ENCODE peak calls at places on chromosomes 6 and 20, in eight cellular contexts. One of them, this sample, is unnamed.

GRCh38 chr6:86511962-86512361 is 425.4 kb upstream of the HTR1E start:
- DNase-seq in A549: no peak
- DNase-seq in GM12878: no peak
- DNase-seq in tibial nerve: no peak
- DNase-seq in SK-N-SH: no peak
- DNase-seq in transverse colon: no peak
- DNase-seq in stomach: no peak
- DNase-seq in ovary: no peak
- DNase-seq in this sample: no peak

GRCh38 chr6:4858194-4859028 is 82.2 kb downstream of the CDYL start:
- DNase-seq in A549: no peak
- DNase-seq in GM12878: no peak
- DNase-seq in ovary: no peak
- DNase-seq in tibial nerve: no peak
- DNase-seq in transverse colon: no peak
- DNase-seq in SK-N-SH: no peak
- DNase-seq in stomach: no peak
- DNase-seq in this sample: no peak

GRCh38 chr20:30816182-30816645 is 441.2 kb upstream of the DEFB115 start:
- DNase-seq in GM12878: no peak
- DNase-seq in ovary: no peak
- DNase-seq in A549: no peak
- DNase-seq in transverse colon: no peak
- DNase-seq in SK-N-SH: peak
- DNase-seq in stomach: no peak
- DNase-seq in tibial nerve: no peak
- DNase-seq in this sample: peak

GRCh38 chr6:141851063-141851462 is 281.7 kb upstream of the GJE1 start:
- DNase-seq in stomach: no peak
- DNase-seq in SK-N-SH: no peak
- DNase-seq in GM12878: no peak
- DNase-seq in ovary: no peak
- DNase-seq in tibial nerve: no peak
- DNase-seq in A549: no peak
- DNase-seq in transverse colon: no peak
- DNase-seq in this sample: no peak

GRCh38 chr6:30037182-30037788 is 23.8 kb upstream of the POLR1H start:
- DNase-seq in tibial nerve: no peak
- DNase-seq in transverse colon: no peak
- DNase-seq in GM12878: no peak
- DNase-seq in ovary: no peak
- DNase-seq in A549: peak
- DNase-seq in stomach: no peak
- DNase-seq in SK-N-SH: peak
- DNase-seq in this sample: no peak

GRCh38 chr6:159874475-159874874 is 16.3 kb upstream of the MAS1 start:
- DNase-seq in ovary: peak
- DNase-seq in SK-N-SH: no peak
- DNase-seq in tibial nerve: no peak
- DNase-seq in GM12878: no peak
- DNase-seq in A549: no peak
- DNase-seq in stomach: peak
- DNase-seq in transverse colon: no peak
- DNase-seq in this sample: no peak

GRCh38 chr6:166910601-166911000 is 45.7 kb downstream of the RNASET2 start:
- DNase-seq in transverse colon: no peak
- DNase-seq in ovary: no peak
- DNase-seq in GM12878: no peak
- DNase-seq in tibial nerve: no peak
- DNase-seq in SK-N-SH: no peak
- DNase-seq in A549: no peak
- DNase-seq in stomach: no peak
- DNase-seq in this sample: no peak

GRCh38 chr6:134035823-134036296 is 16.6 kb downstream of the SLC2A12 start:
- DNase-seq in A549: peak
- DNase-seq in GM12878: peak
- DNase-seq in ovary: no peak
- DNase-seq in stomach: peak
- DNase-seq in SK-N-SH: no peak
- DNase-seq in transverse colon: peak
- DNase-seq in tibial nerve: no peak
- DNase-seq in this sample: no peak

GRCh38 chr6:33716379-33716778 is 4.9 kb upstream of the UQCC2 start:
- DNase-seq in stomach: peak
- DNase-seq in ovary: no peak
- DNase-seq in GM12878: no peak
- DNase-seq in tibial nerve: no peak
- DNase-seq in SK-N-SH: no peak
- DNase-seq in transverse colon: no peak
- DNase-seq in A549: no peak
- DNase-seq in this sample: no peak

GRCh38 chr20:49236301-49236700 is 17.1 kb downstream of the DDX27 start:
- DNase-seq in stomach: no peak
- DNase-seq in transverse colon: no peak
- DNase-seq in ovary: no peak
- DNase-seq in SK-N-SH: no peak
- DNase-seq in A549: no peak
- DNase-seq in tibial nerve: no peak
- DNase-seq in GM12878: no peak
- DNase-seq in this sample: no peak

GRCh38 chr6:19538086-19538485 is 299.1 kb upstream of the ID4 start:
- DNase-seq in tibial nerve: no peak
- DNase-seq in SK-N-SH: no peak
- DNase-seq in ovary: no peak
- DNase-seq in transverse colon: peak
- DNase-seq in stomach: peak
- DNase-seq in A549: no peak
- DNase-seq in GM12878: no peak
- DNase-seq in this sample: peak

GRCh38 chr20:5996765-5997164 is 46.3 kb downstream of the MCM8 start:
- DNase-seq in GM12878: peak
- DNase-seq in tibial nerve: no peak
- DNase-seq in transverse colon: peak
- DNase-seq in A549: no peak
- DNase-seq in SK-N-SH: no peak
- DNase-seq in ovary: no peak
- DNase-seq in stomach: no peak
- DNase-seq in this sample: no peak

GRCh38 chr6:52536424-52536916 is 40.4 kb downstream of the TRAM2 start:
- DNase-seq in GM12878: peak
- DNase-seq in tibial nerve: no peak
- DNase-seq in stomach: no peak
- DNase-seq in ovary: no peak
- DNase-seq in A549: no peak
- DNase-seq in transverse colon: peak
- DNase-seq in SK-N-SH: no peak
- DNase-seq in this sample: no peak

GRCh38 chr6:89260832-89261231 is 43.7 kb upstream of the GABRR1 start:
- DNase-seq in GM12878: no peak
- DNase-seq in tibial nerve: no peak
- DNase-seq in A549: no peak
- DNase-seq in stomach: no peak
- DNase-seq in ovary: no peak
- DNase-seq in transverse colon: no peak
- DNase-seq in SK-N-SH: peak
- DNase-seq in this sample: no peak

GRCh38 chr6:337782-338464 is 45.6 kb downstream of the DUSP22 start:
- DNase-seq in GM12878: no peak
- DNase-seq in SK-N-SH: no peak
- DNase-seq in stomach: no peak
- DNase-seq in transverse colon: no peak
- DNase-seq in ovary: no peak
- DNase-seq in A549: no peak
- DNase-seq in tibial nerve: no peak
- DNase-seq in this sample: no peak

GRCh38 chr20:33624399-33624798 is 37.7 kb upstream of the C20orf144 start:
- DNase-seq in GM12878: no peak
- DNase-seq in A549: no peak
- DNase-seq in transverse colon: no peak
- DNase-seq in stomach: no peak
- DNase-seq in SK-N-SH: no peak
- DNase-seq in tibial nerve: no peak
- DNase-seq in ovary: no peak
- DNase-seq in this sample: no peak

DNA sequence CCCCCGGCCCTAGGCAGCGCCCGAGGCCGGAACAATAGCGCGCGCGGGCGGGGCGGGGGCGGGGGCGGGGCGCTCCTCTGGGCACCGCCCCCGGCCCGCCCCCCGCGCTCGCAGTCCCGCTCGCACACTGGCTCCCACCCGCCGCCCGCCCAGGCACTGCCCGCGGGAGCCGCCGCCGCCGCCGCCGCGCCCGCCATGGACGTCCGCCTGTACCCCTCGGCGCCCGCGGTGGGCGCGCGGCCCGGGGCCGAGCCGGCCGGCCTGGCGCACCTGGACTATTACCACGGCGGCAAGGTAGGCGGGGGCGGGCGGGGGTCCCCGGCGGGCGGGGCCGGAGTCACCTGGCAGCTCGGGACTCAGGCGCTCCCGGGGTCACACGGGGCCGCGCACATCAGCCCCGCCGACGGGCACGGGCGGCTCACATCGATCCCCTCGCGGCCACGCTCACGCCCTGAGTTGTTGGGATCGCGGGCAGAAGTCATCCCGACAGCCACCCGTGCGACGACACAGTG is at the start of gene TOX2:
- DNase-seq in GM12878: no peak
- DNase-seq in A549: peak
- DNase-seq in transverse colon: peak
- DNase-seq in tibial nerve: no peak
- DNase-seq in stomach: no peak
- DNase-seq in ovary: no peak
- DNase-seq in SK-N-SH: peak
- DNase-seq in this sample: no peak
- TF ChIP-seq EP300 in GM12878: no peak
- TF ChIP-seq EP300 in A549: no peak
- TF ChIP-seq EP300 in transverse colon: no peak
- TF ChIP-seq EP300 in tibial nerve: no peak
- TF ChIP-seq EP300 in stomach: no peak
- TF ChIP-seq EP300 in ovary: no peak
- TF ChIP-seq EP300 in SK-N-SH: no peak
- TF ChIP-seq EP300 in this sample: no peak

GRCh38 chr20:51381557-51381956 is 161.0 kb downstream of the NFATC2 start:
- DNase-seq in SK-N-SH: no peak
- DNase-seq in GM12878: no peak
- DNase-seq in transverse colon: no peak
- DNase-seq in tibial nerve: no peak
- DNase-seq in A549: no peak
- DNase-seq in ovary: no peak
- DNase-seq in stomach: no peak
- DNase-seq in this sample: no peak
- TF ChIP-seq CTCF in SK-N-SH: no peak
- TF ChIP-seq CTCF in GM12878: no peak
- TF ChIP-seq CTCF in transverse colon: no peak
- TF ChIP-seq CTCF in tibial nerve: no peak
- TF ChIP-seq CTCF in A549: no peak
- TF ChIP-seq CTCF in ovary: no peak
- TF ChIP-seq CTCF in stomach: no peak
- TF ChIP-seq CTCF in this sample: no peak

GRCh38 chr6:43075791-43076092 is 372 bp upstream of the PTK7 start:
- DNase-seq in ovary: no peak
- DNase-seq in tibial nerve: no peak
- DNase-seq in transverse colon: no peak
- DNase-seq in stomach: no peak
- DNase-seq in A549: no peak
- DNase-seq in GM12878: no peak
- DNase-seq in SK-N-SH: no peak
- DNase-seq in this sample: no peak

GRCh38 chr6:43078651-43079050 is 2.5 kb downstream of the PTK7 start:
- DNase-seq in A549: no peak
- DNase-seq in ovary: no peak
- DNase-seq in transverse colon: no peak
- DNase-seq in stomach: no peak
- DNase-seq in GM12878: no peak
- DNase-seq in SK-N-SH: no peak
- DNase-seq in tibial nerve: no peak
- DNase-seq in this sample: no peak

GRCh38 chr6:43076928-43077809 is 1.1 kb downstream of the PTK7 start:
- DNase-seq in ovary: peak
- DNase-seq in GM12878: no peak
- DNase-seq in SK-N-SH: peak
- DNase-seq in stomach: no peak
- DNase-seq in tibial nerve: no peak
- DNase-seq in A549: no peak
- DNase-seq in transverse colon: no peak
- DNase-seq in this sample: no peak

GRCh38 chr6:43076093-43076927 is at the start of gene PTK7:
- DNase-seq in GM12878: no peak
- DNase-seq in ovary: peak
- DNase-seq in SK-N-SH: peak
- DNase-seq in stomach: peak
- DNase-seq in tibial nerve: no peak
- DNase-seq in transverse colon: no peak
- DNase-seq in A549: no peak
- DNase-seq in this sample: no peak

GRCh38 chr6:43077981-43078411 is 1.9 kb downstream of the PTK7 start:
- DNase-seq in ovary: no peak
- DNase-seq in A549: no peak
- DNase-seq in SK-N-SH: peak
- DNase-seq in tibial nerve: no peak
- DNase-seq in transverse colon: no peak
- DNase-seq in GM12878: no peak
- DNase-seq in stomach: no peak
- DNase-seq in this sample: no peak
- H3K4me3 ChIP-seq in ovary: peak
- H3K4me3 ChIP-seq in A549: no peak
- H3K4me3 ChIP-seq in SK-N-SH: peak
- H3K4me3 ChIP-seq in tibial nerve: no peak
- H3K4me3 ChIP-seq in transverse colon: no peak
- H3K4me3 ChIP-seq in GM12878: no peak
- H3K4me3 ChIP-seq in stomach: peak
- H3K4me3 ChIP-seq in this sample: peak

DNA sequence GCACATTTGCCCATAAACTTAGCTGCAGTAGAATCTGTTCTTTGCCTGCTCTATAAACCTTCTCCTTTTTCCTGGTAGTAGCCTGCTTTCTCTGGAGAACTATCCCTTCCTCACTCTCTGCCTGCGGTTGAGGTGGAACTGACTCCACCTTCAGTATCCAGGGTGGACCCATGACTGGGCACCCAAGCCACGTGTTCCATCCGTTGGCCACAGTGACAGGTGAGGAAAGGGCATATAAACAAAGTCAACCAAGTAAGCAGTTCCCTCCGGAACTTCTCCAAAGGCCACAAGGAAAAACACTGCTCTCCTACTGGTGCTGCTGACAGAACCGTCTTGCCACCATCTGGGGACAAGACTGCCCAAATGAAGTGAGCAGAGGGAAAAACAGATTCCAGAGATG is 218.8 kb downstream of the TFAP2A start:
- DNase-seq in GM12878: no peak
- DNase-seq in stomach: no peak
- DNase-seq in A549: no peak
- DNase-seq in ovary: no peak
- DNase-seq in SK-N-SH: no peak
- DNase-seq in transverse colon: no peak
- DNase-seq in tibial nerve: no peak
- DNase-seq in this sample: no peak
- TF ChIP-seq EP300 in GM12878: no peak
- TF ChIP-seq EP300 in stomach: no peak
- TF ChIP-seq EP300 in A549: no peak
- TF ChIP-seq EP300 in ovary: no peak
- TF ChIP-seq EP300 in SK-N-SH: no peak
- TF ChIP-seq EP300 in transverse colon: no peak
- TF ChIP-seq EP300 in tibial nerve: no peak
- TF ChIP-seq EP300 in this sample: no peak

This sample was measured in suprapubic skin.